ENCODE peak calls at places on chromosomes 3 and 15, in eight cellular contexts. W is neural progenitor cell; R is Panc1; J is CD4-positive, alpha-beta T cell; U is foreskin keratinocyte; L is uterus; B is AG04450; A is endothelial cell of umbilical vein. G is an unnamed sample.

GRCh38 chr3:168165390-168166269 is 69.9 kb upstream of the GOLIM4 start:
- DNase-seq in U (peak; percentile 64), A (peak; percentile 65), W (peak; percentile 76), L (peak; percentile 68), J (no peak), R (peak; percentile 59), B (peak; percentile 60), G (no peak)

GRCh38 chr3:44939581-44940036 is 36.4 kb downstream of the ZDHHC3 start:
- DNase-seq in U (no peak), L (no peak), A (no peak), B (no peak), R (no peak), J (no peak), W (no peak), G (no peak)

GRCh38 chr15:40232625-40233070 is 6.2 kb upstream of the PAK6 start:
- DNase-seq in U (no peak), W (no peak), J (no peak), L (no peak), R (no peak), B (no peak), A (no peak), G (no peak)

GRCh38 chr15:25088261-25088790 is 133.5 kb downstream of the SNRPN start:
- DNase-seq in U (no peak), A (no peak), W (no peak), J (no peak), B (no peak), L (no peak), R (no peak), G (no peak)

GRCh38 chr15:61084944-61085367 is 144.1 kb downstream of the RORA start:
- DNase-seq in A (no peak), W (peak; percentile 62), J (no peak), B (no peak), R (no peak), U (no peak), L (peak; percentile 44), G (peak; percentile 21)

GRCh38 chr3:145716519-145716918 is 444.5 kb downstream of the PLOD2 start:
- DNase-seq in B (no peak), J (no peak), R (no peak), W (no peak), U (no peak), L (no peak), A (no peak), G (no peak)

GRCh38 chr3:41111011-41111410 is 88.3 kb upstream of the CTNNB1 start:
- DNase-seq in U (peak; percentile 24), W (no peak), L (no peak), A (no peak), J (no peak), B (no peak), R (no peak), G (no peak)

GRCh38 chr3:139982404-139982803 is 47.4 kb downstream of the CLSTN2 start:
- DNase-seq in W (peak; percentile 11), U (no peak), J (no peak), B (no peak), R (no peak), L (no peak), A (no peak), G (no peak)

GRCh38 chr3:139534992-139535879 is 4.3 kb downstream of the RBP1 start:
- DNase-seq in L (peak; percentile 83), J (no peak), R (no peak), U (peak; percentile 33), W (peak; percentile 36), A (peak; percentile 90), B (peak; percentile 48), G (peak; percentile 81)

GRCh38 chr3:173733029-173733652 is 335.6 kb downstream of the NLGN1 start:
- DNase-seq in W (no peak), L (no peak), A (peak; percentile 72), U (no peak), B (peak; percentile 4), R (no peak), J (no peak), G (no peak)
- TF ChIP-seq CTCF in W (peak; percentile 57), L (no peak), A (peak; percentile 44), U (peak; percentile 68), B (peak; percentile 72), R (peak; percentile 39), J (no peak), G (peak; percentile 49)

GRCh38 chr3:50162034-50162883 is 7.1 kb downstream of the SEMA3F start:
- DNase-seq in W (no peak), U (no peak), B (no peak), R (no peak), J (no peak), L (no peak), A (no peak), G (no peak)
- H3K27ac ChIP-seq in W (no peak overlapping the region), U (no peak overlapping the region), B (peak overlapping the region; percentile 11), R (peak overlapping the region; percentile 96), J (no peak overlapping the region), L (peak overlapping the region; percentile 84), A (peak overlapping the region; percentile 7), G (peak overlapping the region; percentile 83)

GRCh38 chr3:10473581-10474438 is 31.6 kb downstream of the ATP2B2 start:
- DNase-seq in B (no peak), U (no peak), L (no peak), J (no peak), A (no peak), R (no peak), W (no peak), G (no peak)
- TF ChIP-seq CTCF in B (no peak), U (no peak), L (no peak), J (no peak), A (no peak), R (no peak), W (no peak), G (no peak)

DNA sequence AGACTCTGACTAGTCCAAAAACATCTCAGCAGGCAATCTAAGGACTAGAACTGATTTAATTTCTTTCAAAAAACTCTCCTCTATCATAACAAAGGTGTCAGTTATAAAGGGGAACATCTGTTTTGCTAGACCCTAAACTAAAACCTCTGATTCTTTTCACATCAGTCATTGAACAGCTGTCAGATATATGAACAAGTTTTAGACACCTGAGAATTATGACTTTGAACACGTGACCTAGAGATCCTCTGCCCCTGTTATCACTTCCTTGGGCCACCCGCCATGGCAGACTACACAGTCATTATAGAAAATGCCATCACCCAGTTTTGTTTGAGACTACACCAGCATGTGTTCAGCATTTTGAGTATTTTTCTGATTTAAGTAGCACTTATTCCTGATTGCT is 282.3 kb upstream of the TBL1XR1 start:
- DNase-seq in J (no peak), U (no peak), L (no peak), R (no peak), A (no peak), W (no peak), B (no peak), G (no peak)
- H3K27ac ChIP-seq in J (no peak overlapping the region), U (no peak overlapping the region), L (peak overlapping the region; percentile 67), R (peak overlapping the region; percentile 93), A (no peak overlapping the region), W (no peak overlapping the region), B (no peak overlapping the region), G (no peak overlapping the region)